ENCODE peak calls at places on chromosomes 11 and 22, in four cellular contexts. B, X, M and T are unnamed samples.

GRCh38 chr11:74710291-74710938 is 20.8 kb downstream of the CHRDL2 start:
- DNase-seq in B (no peak), X (no peak), M (no peak), T (no peak)

GRCh38 chr22:48098243-48098935 is 1335.9 kb downstream of the TBC1D22A start:
- DNase-seq in B (no peak), X (no peak), M (no peak), T (no peak)

GRCh38 chr22:45548991-45549736 is 46.5 kb downstream of the FBLN1 start:
- DNase-seq in B (peak), X (no peak), M (no peak), T (peak)

GRCh38 chr11:62500066-62501035 is 46.3 kb downstream of the AHNAK start:
- DNase-seq in B (peak), X (no peak), M (no peak), T (peak)

GRCh38 chr11:10289765-10290420 is 4.1 kb downstream of the SBF2 start:
- DNase-seq in B (no peak), X (no peak), M (no peak), T (no peak)

GRCh38 chr11:61124574-61125309 is 22.5 kb downstream of the CD5 start:
- DNase-seq in B (no peak), X (no peak), M (no peak), T (no peak)

GRCh38 chr11:61158691-61159381 is 2.4 kb downstream of the VPS37C start:
- DNase-seq in B (no peak), X (no peak), M (peak), T (peak)

GRCh38 chr11:78886616-78887015 is 312.0 kb upstream of the NARS2 start:
- DNase-seq in B (no peak), X (no peak), M (no peak), T (peak)

GRCh38 chr11:4891996-4892640 is 10.4 kb downstream of the OR51T1 start:
- DNase-seq in B (no peak), X (no peak), M (no peak), T (no peak)

GRCh38 chr11:70525466-70525865 is 127.1 kb downstream of the CTTN start:
- DNase-seq in B (no peak), X (no peak), M (no peak), T (no peak)

GRCh38 chr11:1682225-1682901 is 14.6 kb upstream of the KRTAP5-6 start:
- DNase-seq in B (no peak), X (no peak), M (no peak), T (no peak)

GRCh38 chr22:23685205-23685784 is 5.5 kb upstream of the RGL4 start:
- DNase-seq in B (no peak), X (no peak), M (no peak), T (no peak)

GRCh38 chr22:19756288-19757128 is 4.1 kb upstream of the TBX1 start:
- DNase-seq in B (no peak), X (no peak), M (peak), T (peak)

GRCh38 chr11:843818-844692 is 1.4 kb downstream of the TSPAN4 start:
- DNase-seq in B (peak), X (peak), M (no peak), T (peak)

GRCh38 chr11:35845860-35846259 is 98.0 kb upstream of the LDLRAD3 start:
- DNase-seq in B (no peak), X (no peak), M (no peak), T (no peak)

GRCh38 chr22:49826603-49827306 is 918 bp downstream of the BRD1 start:
- DNase-seq in B (no peak), X (peak), M (peak), T (peak)

GRCh38 chr11:931385-931784 is 5.7 kb downstream of the AP2A2 start:
- DNase-seq in B (no peak), X (no peak), M (no peak), T (no peak)

GRCh38 chr11:119012629-119013170 is 5.4 kb downstream of the RPS25 start:
- DNase-seq in B (no peak), X (no peak), M (no peak), T (no peak)